ENCODE peak calls at places on chromosome 13, in eight cellular contexts. One of them, this sample, is unnamed.

GRCh38 chr13:113792821-113793717 is 34.0 kb downstream of the TMEM255B start:
- DNase-seq in AG09319: no peak
- DNase-seq in mesothelial cell of epicardium: no peak
- DNase-seq in neural crest cell: no peak
- DNase-seq in ascending aorta: no peak
- DNase-seq in lung: no peak
- DNase-seq in nephron progenitor cell: no peak
- DNase-seq in spleen: peak
- DNase-seq in this sample: no peak

GRCh38 chr13:81760316-81760715 is 1419.4 kb upstream of the SPRY2 start:
- DNase-seq in AG09319: no peak
- DNase-seq in mesothelial cell of epicardium: no peak
- DNase-seq in neural crest cell: no peak
- DNase-seq in ascending aorta: no peak
- DNase-seq in lung: no peak
- DNase-seq in nephron progenitor cell: no peak
- DNase-seq in spleen: no peak
- DNase-seq in this sample: no peak

GRCh38 chr13:110343241-110343865 is 36.3 kb downstream of the COL4A2 start:
- DNase-seq in AG09319: no peak
- DNase-seq in mesothelial cell of epicardium: no peak
- DNase-seq in neural crest cell: no peak
- DNase-seq in ascending aorta: peak
- DNase-seq in lung: no peak
- DNase-seq in nephron progenitor cell: no peak
- DNase-seq in spleen: no peak
- DNase-seq in this sample: no peak

GRCh38 chr13:80157261-80157942 is 183.5 kb downstream of the SPRY2 start:
- DNase-seq in AG09319: no peak
- DNase-seq in mesothelial cell of epicardium: no peak
- DNase-seq in neural crest cell: no peak
- DNase-seq in ascending aorta: no peak
- DNase-seq in lung: no peak
- DNase-seq in nephron progenitor cell: no peak
- DNase-seq in spleen: no peak
- DNase-seq in this sample: no peak

GRCh38 chr13:80029170-80029569 is 311.8 kb downstream of the SPRY2 start:
- DNase-seq in AG09319: no peak
- DNase-seq in mesothelial cell of epicardium: no peak
- DNase-seq in neural crest cell: no peak
- DNase-seq in ascending aorta: no peak
- DNase-seq in lung: no peak
- DNase-seq in nephron progenitor cell: no peak
- DNase-seq in spleen: no peak
- DNase-seq in this sample: no peak

GRCh38 chr13:97492257-97492656 is 58.3 kb downstream of the RAP2A start:
- DNase-seq in AG09319: no peak
- DNase-seq in mesothelial cell of epicardium: no peak
- DNase-seq in neural crest cell: no peak
- DNase-seq in ascending aorta: no peak
- DNase-seq in lung: no peak
- DNase-seq in nephron progenitor cell: no peak
- DNase-seq in spleen: no peak
- DNase-seq in this sample: no peak

GRCh38 chr13:113883921-113884804 is 20.3 kb upstream of the GAS6 start:
- DNase-seq in AG09319: no peak
- DNase-seq in mesothelial cell of epicardium: no peak
- DNase-seq in neural crest cell: no peak
- DNase-seq in ascending aorta: no peak
- DNase-seq in lung: no peak
- DNase-seq in nephron progenitor cell: no peak
- DNase-seq in spleen: no peak
- DNase-seq in this sample: peak

GRCh38 chr13:28716511-28716910 is 2.3 kb downstream of the SLC46A3 start:
- DNase-seq in AG09319: no peak
- DNase-seq in mesothelial cell of epicardium: no peak
- DNase-seq in neural crest cell: no peak
- DNase-seq in ascending aorta: peak
- DNase-seq in lung: peak
- DNase-seq in nephron progenitor cell: no peak
- DNase-seq in spleen: no peak
- DNase-seq in this sample: no peak

GRCh38 chr13:100827489-100828000 is 152.9 kb upstream of the TMTC4 start:
- DNase-seq in AG09319: no peak
- DNase-seq in mesothelial cell of epicardium: no peak
- DNase-seq in neural crest cell: no peak
- DNase-seq in ascending aorta: no peak
- DNase-seq in lung: no peak
- DNase-seq in nephron progenitor cell: no peak
- DNase-seq in spleen: no peak
- DNase-seq in this sample: no peak

GRCh38 chr13:38564751-38565150 is 122.1 kb upstream of the FREM2 start:
- DNase-seq in AG09319: no peak
- DNase-seq in mesothelial cell of epicardium: no peak
- DNase-seq in neural crest cell: no peak
- DNase-seq in ascending aorta: no peak
- DNase-seq in lung: no peak
- DNase-seq in nephron progenitor cell: no peak
- DNase-seq in spleen: no peak
- DNase-seq in this sample: no peak

GRCh38 chr13:75650991-75651390 is 14.9 kb downstream of the LMO7 start:
- DNase-seq in AG09319: no peak
- DNase-seq in mesothelial cell of epicardium: no peak
- DNase-seq in neural crest cell: no peak
- DNase-seq in ascending aorta: no peak
- DNase-seq in lung: no peak
- DNase-seq in nephron progenitor cell: no peak
- DNase-seq in spleen: no peak
- DNase-seq in this sample: no peak

GRCh38 chr13:24328145-24328544 is 18.8 kb downstream of the C1QTNF9 start:
- DNase-seq in AG09319: no peak
- DNase-seq in mesothelial cell of epicardium: no peak
- DNase-seq in neural crest cell: no peak
- DNase-seq in ascending aorta: no peak
- DNase-seq in lung: no peak
- DNase-seq in nephron progenitor cell: no peak
- DNase-seq in spleen: no peak
- DNase-seq in this sample: no peak

GRCh38 chr13:47417485-47417884 is 520.6 kb upstream of the HTR2A start:
- DNase-seq in AG09319: no peak
- DNase-seq in mesothelial cell of epicardium: no peak
- DNase-seq in neural crest cell: no peak
- DNase-seq in ascending aorta: no peak
- DNase-seq in lung: no peak
- DNase-seq in nephron progenitor cell: no peak
- DNase-seq in spleen: no peak
- DNase-seq in this sample: no peak

GRCh38 chr13:98672947-98673545 is 79.4 kb downstream of the SLC15A1 start:
- DNase-seq in AG09319: peak
- DNase-seq in mesothelial cell of epicardium: no peak
- DNase-seq in neural crest cell: peak
- DNase-seq in ascending aorta: peak
- DNase-seq in lung: peak
- DNase-seq in nephron progenitor cell: peak
- DNase-seq in spleen: peak
- DNase-seq in this sample: no peak

GRCh38 chr13:43963726-43964125 is 84.0 kb downstream of the LACC1 start:
- DNase-seq in AG09319: no peak
- DNase-seq in mesothelial cell of epicardium: no peak
- DNase-seq in neural crest cell: no peak
- DNase-seq in ascending aorta: no peak
- DNase-seq in lung: no peak
- DNase-seq in nephron progenitor cell: no peak
- DNase-seq in spleen: no peak
- DNase-seq in this sample: no peak

GRCh38 chr13:71677114-71677513 is 189.9 kb downstream of the DACH1 start:
- DNase-seq in AG09319: no peak
- DNase-seq in mesothelial cell of epicardium: no peak
- DNase-seq in neural crest cell: no peak
- DNase-seq in ascending aorta: no peak
- DNase-seq in lung: no peak
- DNase-seq in nephron progenitor cell: peak
- DNase-seq in spleen: no peak
- DNase-seq in this sample: no peak

GRCh38 chr13:32228330-32229041 is 86.7 kb downstream of the ZAR1L start:
- DNase-seq in AG09319: no peak
- DNase-seq in mesothelial cell of epicardium: no peak
- DNase-seq in neural crest cell: no peak
- DNase-seq in ascending aorta: no peak
- DNase-seq in lung: no peak
- DNase-seq in nephron progenitor cell: no peak
- DNase-seq in spleen: no peak
- DNase-seq in this sample: no peak

GRCh38 chr13:64928704-64929499 is 2301.2 kb downstream of the PCDH9 start:
- DNase-seq in AG09319: no peak
- DNase-seq in mesothelial cell of epicardium: no peak
- DNase-seq in neural crest cell: no peak
- DNase-seq in ascending aorta: no peak
- DNase-seq in lung: no peak
- DNase-seq in nephron progenitor cell: no peak
- DNase-seq in spleen: no peak
- DNase-seq in this sample: no peak

GRCh38 chr13:50951366-50951765 is 41.8 kb downstream of the RNASEH2B start:
- DNase-seq in AG09319: no peak
- DNase-seq in mesothelial cell of epicardium: no peak
- DNase-seq in neural crest cell: no peak
- DNase-seq in ascending aorta: no peak
- DNase-seq in lung: no peak
- DNase-seq in nephron progenitor cell: no peak
- DNase-seq in spleen: no peak
- DNase-seq in this sample: no peak

GRCh38 chr13:40485611-40486517 is 180.6 kb downstream of the FOXO1 start:
- DNase-seq in AG09319: no peak
- DNase-seq in mesothelial cell of epicardium: no peak
- DNase-seq in neural crest cell: no peak
- DNase-seq in ascending aorta: peak
- DNase-seq in lung: no peak
- DNase-seq in nephron progenitor cell: no peak
- DNase-seq in spleen: no peak
- DNase-seq in this sample: no peak

GRCh38 chr13:61142506-61142905 is 273.1 kb downstream of the PCDH20 start:
- DNase-seq in AG09319: no peak
- DNase-seq in mesothelial cell of epicardium: no peak
- DNase-seq in neural crest cell: no peak
- DNase-seq in ascending aorta: no peak
- DNase-seq in lung: no peak
- DNase-seq in nephron progenitor cell: no peak
- DNase-seq in spleen: no peak
- DNase-seq in this sample: no peak

GRCh38 chr13:39847336-39847735 is 191.9 kb downstream of the COG6 start:
- DNase-seq in AG09319: no peak
- DNase-seq in mesothelial cell of epicardium: no peak
- DNase-seq in neural crest cell: no peak
- DNase-seq in ascending aorta: no peak
- DNase-seq in lung: no peak
- DNase-seq in nephron progenitor cell: no peak
- DNase-seq in spleen: no peak
- DNase-seq in this sample: no peak

GRCh38 chr13:38669234-38669964 is 17.5 kb upstream of the FREM2 start:
- DNase-seq in AG09319: no peak
- DNase-seq in mesothelial cell of epicardium: no peak
- DNase-seq in neural crest cell: no peak
- DNase-seq in ascending aorta: no peak
- DNase-seq in lung: no peak
- DNase-seq in nephron progenitor cell: no peak
- DNase-seq in spleen: no peak
- DNase-seq in this sample: no peak

GRCh38 chr13:101398191-101398590 is 18.1 kb downstream of the NALCN start:
- DNase-seq in AG09319: no peak
- DNase-seq in mesothelial cell of epicardium: no peak
- DNase-seq in neural crest cell: no peak
- DNase-seq in ascending aorta: no peak
- DNase-seq in lung: no peak
- DNase-seq in nephron progenitor cell: no peak
- DNase-seq in spleen: no peak
- DNase-seq in this sample: no peak

GRCh38 chr13:100789481-100789880 is 114.9 kb upstream of the TMTC4 start:
- DNase-seq in AG09319: no peak
- DNase-seq in mesothelial cell of epicardium: no peak
- DNase-seq in neural crest cell: no peak
- DNase-seq in ascending aorta: no peak
- DNase-seq in lung: peak
- DNase-seq in nephron progenitor cell: no peak
- DNase-seq in spleen: no peak
- DNase-seq in this sample: no peak

GRCh38 chr13:39317284-39317683 is 279.0 kb downstream of the NHLRC3 start:
- DNase-seq in AG09319: no peak
- DNase-seq in mesothelial cell of epicardium: no peak
- DNase-seq in neural crest cell: no peak
- DNase-seq in ascending aorta: peak
- DNase-seq in lung: no peak
- DNase-seq in nephron progenitor cell: no peak
- DNase-seq in spleen: no peak
- DNase-seq in this sample: no peak

GRCh38 chr13:44713793-44714469 is 137.8 kb upstream of the TSC22D1 start:
- DNase-seq in AG09319: peak
- DNase-seq in mesothelial cell of epicardium: no peak
- DNase-seq in neural crest cell: no peak
- DNase-seq in ascending aorta: peak
- DNase-seq in lung: no peak
- DNase-seq in nephron progenitor cell: no peak
- DNase-seq in spleen: no peak
- DNase-seq in this sample: peak

GRCh38 chr13:112689498-112690241 is at the start of gene ATP11A:
- DNase-seq in AG09319: peak
- DNase-seq in mesothelial cell of epicardium: peak
- DNase-seq in neural crest cell: peak
- DNase-seq in ascending aorta: peak
- DNase-seq in lung: peak
- DNase-seq in nephron progenitor cell: peak
- DNase-seq in spleen: peak
- DNase-seq in this sample: peak
- TF ChIP-seq CTCF in AG09319: no peak
- TF ChIP-seq CTCF in mesothelial cell of epicardium: no peak
- TF ChIP-seq CTCF in neural crest cell: no peak
- TF ChIP-seq CTCF in ascending aorta: no peak
- TF ChIP-seq CTCF in lung: no peak
- TF ChIP-seq CTCF in nephron progenitor cell: no peak
- TF ChIP-seq CTCF in spleen: no peak
- TF ChIP-seq CTCF in this sample: no peak

GRCh38 chr13:35826626-35827254 is 304.4 kb downstream of the DCLK1 start:
- DNase-seq in AG09319: no peak
- DNase-seq in mesothelial cell of epicardium: no peak
- DNase-seq in neural crest cell: no peak
- DNase-seq in ascending aorta: no peak
- DNase-seq in lung: no peak
- DNase-seq in nephron progenitor cell: peak
- DNase-seq in spleen: no peak
- DNase-seq in this sample: no peak
- TF ChIP-seq CTCF in AG09319: peak
- TF ChIP-seq CTCF in mesothelial cell of epicardium: no peak
- TF ChIP-seq CTCF in neural crest cell: peak
- TF ChIP-seq CTCF in ascending aorta: no peak
- TF ChIP-seq CTCF in lung: no peak
- TF ChIP-seq CTCF in nephron progenitor cell: peak
- TF ChIP-seq CTCF in spleen: no peak
- TF ChIP-seq CTCF in this sample: peak

GRCh38 chr13:22175815-22176214 is 504.9 kb downstream of the FGF9 start:
- DNase-seq in AG09319: no peak
- DNase-seq in mesothelial cell of epicardium: no peak
- DNase-seq in neural crest cell: no peak
- DNase-seq in ascending aorta: no peak
- DNase-seq in lung: no peak
- DNase-seq in nephron progenitor cell: no peak
- DNase-seq in spleen: no peak
- DNase-seq in this sample: no peak
- TF ChIP-seq CTCF in AG09319: no peak
- TF ChIP-seq CTCF in mesothelial cell of epicardium: no peak
- TF ChIP-seq CTCF in neural crest cell: no peak
- TF ChIP-seq CTCF in ascending aorta: no peak
- TF ChIP-seq CTCF in lung: no peak
- TF ChIP-seq CTCF in nephron progenitor cell: no peak
- TF ChIP-seq CTCF in spleen: no peak
- TF ChIP-seq CTCF in this sample: no peak

GRCh38 chr13:33514362-33514761 is 228.8 kb upstream of the STARD13 start:
- DNase-seq in AG09319: no peak
- DNase-seq in mesothelial cell of epicardium: no peak
- DNase-seq in neural crest cell: no peak
- DNase-seq in ascending aorta: no peak
- DNase-seq in lung: no peak
- DNase-seq in nephron progenitor cell: no peak
- DNase-seq in spleen: no peak
- DNase-seq in this sample: no peak
- TF ChIP-seq CTCF in AG09319: no peak
- TF ChIP-seq CTCF in mesothelial cell of epicardium: no peak
- TF ChIP-seq CTCF in neural crest cell: no peak
- TF ChIP-seq CTCF in ascending aorta: no peak
- TF ChIP-seq CTCF in lung: no peak
- TF ChIP-seq CTCF in nephron progenitor cell: no peak
- TF ChIP-seq CTCF in spleen: no peak
- TF ChIP-seq CTCF in this sample: no peak

This sample was measured in osteocyte.